ENCODE peak calls at places on chromosomes 2 and 18, in eight cellular contexts. G, V, Z, R, E, U, W and D are unnamed samples.

GRCh38 chr2:205002390-205002789 is 457.1 kb downstream of the PARD3B start:
- DNase-seq in G (no peak), V (no peak), Z (no peak), R (no peak), E (no peak), U (no peak), W (no peak), D (no peak)

GRCh38 chr2:28276076-28276618 is 116.5 kb upstream of the FOSL2 start:
- DNase-seq in G (peak; percentile 97), V (peak; percentile 45), Z (no peak), R (peak; percentile 89), E (peak; percentile 95), U (peak; percentile 42), W (peak; percentile 94), D (no peak)

GRCh38 chr2:158668394-158668793 is 126.7 kb upstream of the DAPL1 start:
- DNase-seq in G (peak; percentile 50), V (no peak), Z (no peak), R (no peak), E (no peak), U (peak; percentile 31), W (no peak), D (no peak)

GRCh38 chr2:121721926-121722325 is 14.7 kb downstream of the NIFK start:
- DNase-seq in G (peak; percentile 91), V (no peak), Z (no peak), R (no peak), E (peak; percentile 95), U (no peak), W (no peak), D (no peak)

GRCh38 chr2:47021301-47022009 is 105.8 kb upstream of the MCFD2 start:
- DNase-seq in G (no peak), V (no peak), Z (no peak), R (no peak), E (no peak), U (no peak), W (no peak), D (no peak)

GRCh38 chr2:238157506-238158017 is 1.2 kb upstream of the ERFE start:
- DNase-seq in G (no peak), V (peak; percentile 82), Z (peak; percentile 10), R (no peak), E (no peak), U (no peak), W (no peak), D (no peak)

GRCh38 chr2:179963626-179964025 is 43.5 kb downstream of the CWC22 start:
- DNase-seq in G (peak; percentile 81), V (no peak), Z (no peak), R (no peak), E (peak; percentile 48), U (no peak), W (no peak), D (no peak)

GRCh38 chr18:78891185-78891762 is 88.3 kb upstream of the SALL3 start:
- DNase-seq in G (no peak), V (peak; percentile 57), Z (no peak), R (no peak), E (no peak), U (no peak), W (no peak), D (no peak)

GRCh38 chr2:124145982-124146381 is 120.9 kb downstream of the CNTNAP5 start:
- DNase-seq in G (no peak), V (peak; percentile 60), Z (no peak), R (no peak), E (no peak), U (no peak), W (no peak), D (no peak)

GRCh38 chr18:908631-909621 is 4.3 kb downstream of the ADCYAP1 start:
- DNase-seq in G (peak; percentile 16), V (peak; percentile 54), Z (no peak), R (no peak), E (no peak), U (no peak), W (no peak), D (no peak)

GRCh38 chr2:40120021-40120420 is 331.9 kb downstream of the SLC8A1 start:
- DNase-seq in G (no peak), V (no peak), Z (no peak), R (no peak), E (no peak), U (no peak), W (no peak), D (no peak)

GRCh38 chr2:220243571-220243970 is 616.1 kb downstream of the SLC4A3 start:
- DNase-seq in G (no peak), V (no peak), Z (no peak), R (no peak), E (peak; percentile 60), U (no peak), W (no peak), D (no peak)

GRCh38 chr2:45957533-45958227 is 306.2 kb downstream of the PRKCE start:
- DNase-seq in G (no peak), V (no peak), Z (no peak), R (no peak), E (no peak), U (no peak), W (no peak), D (no peak)

GRCh38 chr2:45888167-45888566 is 236.7 kb downstream of the PRKCE start:
- DNase-seq in G (peak; percentile 70), V (no peak), Z (no peak), R (no peak), E (peak; percentile 91), U (no peak), W (no peak), D (no peak)

GRCh38 chr2:148876190-148876588 is 1.2 kb downstream of the KIF5C start:
- DNase-seq in G (no peak), V (peak; percentile 41), Z (no peak), R (no peak), E (no peak), U (no peak), W (no peak), D (no peak)

GRCh38 chr2:230643576-230644291 is 68.9 kb upstream of the CAB39 start:
- DNase-seq in G (no peak), V (no peak), Z (no peak), R (no peak), E (no peak), U (no peak), W (no peak), D (no peak)

GRCh38 chr2:135140606-135141005 is 88.5 kb downstream of the RAB3GAP1 start:
- DNase-seq in G (peak; percentile 4), V (no peak), Z (no peak), R (no peak), E (no peak), U (no peak), W (no peak), D (no peak)

GRCh38 chr18:61236476-61237057 is 96.7 kb upstream of the CDH20 start:
- DNase-seq in G (no peak), V (no peak), Z (no peak), R (no peak), E (no peak), U (no peak), W (no peak), D (no peak)

GRCh38 chr2:136393515-136393914 is 275.6 kb upstream of the CXCR4 start:
- DNase-seq in G (no peak), V (no peak), Z (no peak), R (no peak), E (no peak), U (no peak), W (no peak), D (no peak)

GRCh38 chr2:103785432-103785831 is 1023.6 kb downstream of the TMEM182 start:
- DNase-seq in G (no peak), V (no peak), Z (no peak), R (no peak), E (no peak), U (no peak), W (no peak), D (no peak)

GRCh38 chr18:79378416-79379250 is 17.1 kb upstream of the NFATC1 start:
- DNase-seq in G (peak; percentile 68), V (no peak), Z (peak; percentile 71), R (peak; percentile 56), E (peak; percentile 62), U (peak; percentile 86), W (no peak), D (peak; percentile 94)

GRCh38 chr2:36696533-36696932 is at the start of gene VIT:
- DNase-seq in G (peak; percentile 41), V (no peak), Z (no peak), R (no peak), E (peak; percentile 69), U (no peak), W (no peak), D (no peak)

GRCh38 chr2:88252646-88253045 is 82.5 kb downstream of the THNSL2 start:
- DNase-seq in G (no peak), V (no peak), Z (no peak), R (no peak), E (no peak), U (no peak), W (no peak), D (no peak)

GRCh38 chr18:46346896-46347630 is 242.9 kb downstream of the HAUS1 start:
- DNase-seq in G (no peak), V (no peak), Z (no peak), R (no peak), E (no peak), U (no peak), W (no peak), D (no peak)

GRCh38 chr2:226887940-226888339 is 52.1 kb downstream of the RHBDD1 start:
- DNase-seq in G (no peak), V (no peak), Z (no peak), R (no peak), E (peak; percentile 75), U (no peak), W (no peak), D (no peak)

GRCh38 chr2:66438498-66439290 is 3.8 kb downstream of the MEIS1 start:
- DNase-seq in G (peak; percentile 40), V (no peak), Z (no peak), R (no peak), E (no peak), U (no peak), W (no peak), D (no peak)

GRCh38 chr2:46848446-46848845 is 67.2 kb downstream of the MCFD2 start:
- DNase-seq in G (peak; percentile 83), V (no peak), Z (no peak), R (no peak), E (peak; percentile 79), U (peak; percentile 82), W (no peak), D (no peak)

GRCh38 chr18:23798249-23798648 is 109.0 kb downstream of the LAMA3 start:
- DNase-seq in G (no peak), V (no peak), Z (no peak), R (no peak), E (no peak), U (no peak), W (no peak), D (no peak)

GRCh38 chr2:151437630-151438029 is 27.9 kb downstream of the RIF1 start:
- DNase-seq in G (peak; percentile 64), V (no peak), Z (no peak), R (no peak), E (peak; percentile 32), U (no peak), W (no peak), D (no peak)

GRCh38 chr2:169561364-169561763 is 12.3 kb downstream of the FASTKD1 start:
- DNase-seq in G (no peak), V (no peak), Z (no peak), R (no peak), E (no peak), U (no peak), W (no peak), D (no peak)

GRCh38 chr2:98252394-98252793 is 93.9 kb upstream of the CNGA3 start:
- DNase-seq in G (no peak), V (no peak), Z (no peak), R (no peak), E (no peak), U (no peak), W (no peak), D (no peak)

GRCh38 chr18:79493801-79494211 is 98.1 kb downstream of the NFATC1 start:
- DNase-seq in G (no peak), V (no peak), Z (peak; percentile 4), R (no peak), E (no peak), U (peak; percentile 13), W (no peak), D (peak; percentile 69)

GRCh38 chr2:18551623-18552022 is 8.8 kb downstream of the RDH14 start:
- DNase-seq in G (no peak), V (no peak), Z (no peak), R (no peak), E (peak; percentile 19), U (no peak), W (no peak), D (no peak)